ENCODE peak calls at places on chromosomes 12 and 14, in five cellular contexts. O is IMR-90, M is GM13977, Y is tibial artery, E is GM23338. P is an unnamed sample.

GRCh38 chr12:76694369-76694768 is 69.5 kb upstream of the ZDHHC17 start:
- DNase-seq in O (no peak), M (no peak), Y (no peak), E (no peak), P (no peak)

GRCh38 chr12:49560695-49561094 is 7.2 kb downstream of the MCRS1 start:
- DNase-seq in O (no peak), M (no peak), Y (no peak), E (no peak), P (no peak)

GRCh38 chr12:47984331-47984801 is 19.9 kb downstream of the COL2A1 start:
- DNase-seq in O (no peak), M (no peak), Y (no peak), E (no peak), P (no peak)

GRCh38 chr12:12505544-12506501 is 56.8 kb downstream of the DUSP16 start:
- DNase-seq in O (peak), M (peak), Y (no peak), E (no peak), P (peak)

GRCh38 chr12:6819069-6820030 is 2.3 kb upstream of the GPR162 start:
- DNase-seq in O (no peak), M (no peak), Y (no peak), E (no peak), P (no peak)

GRCh38 chr12:110998165-110998564 is 77.8 kb upstream of the MYL2 start:
- DNase-seq in O (no peak), M (no peak), Y (no peak), E (no peak), P (no peak)

GRCh38 chr14:22656945-22657711 is 13.0 kb upstream of the OR6J1 start:
- DNase-seq in O (peak), M (no peak), Y (no peak), E (no peak), P (no peak)

GRCh38 chr12:48032597-48032996 is 28.3 kb upstream of the COL2A1 start:
- DNase-seq in O (peak), M (no peak), Y (no peak), E (no peak), P (no peak)

GRCh38 chr12:15562263-15562662 is 226.9 kb downstream of the EPS8 start:
- DNase-seq in O (no peak), M (no peak), Y (no peak), E (no peak), P (no peak)

GRCh38 chr12:17062296-17063061 is 456.5 kb upstream of the LMO3 start:
- DNase-seq in O (no peak), M (no peak), Y (no peak), E (no peak), P (no peak)

GRCh38 chr14:50363734-50364113 is 33.0 kb downstream of the CDKL1 start:
- DNase-seq in O (peak), M (peak), Y (no peak), E (no peak), P (peak)

GRCh38 chr12:11795910-11796459 is 146.5 kb downstream of the ETV6 start:
- DNase-seq in O (peak), M (no peak), Y (no peak), E (peak), P (no peak)

GRCh38 chr12:56029666-56030293 is 8.9 kb downstream of the IKZF4 start:
- DNase-seq in O (peak), M (peak), Y (no peak), E (peak), P (peak)

GRCh38 chr14:29463727-29464370 is 463.8 kb downstream of the PRKD1 start:
- DNase-seq in O (no peak), M (no peak), Y (no peak), E (peak), P (no peak)

GRCh38 chr14:52314521-52315354 is 626 bp downstream of the PTGER2 start:
- DNase-seq in O (peak), M (peak), Y (no peak), E (peak), P (peak)

GRCh38 chr14:95026851-95027463 is 130.4 kb downstream of the DICER1 start:
- DNase-seq in O (no peak), M (no peak), Y (no peak), E (no peak), P (no peak)

GRCh38 chr12:116177017-116177416 is 100.5 kb downstream of the MED13L start:
- DNase-seq in O (no peak), M (no peak), Y (no peak), E (no peak), P (no peak)

GRCh38 chr14:99807413-99808132 is 14.4 kb downstream of the EML1 start:
- DNase-seq in O (no peak), M (no peak), Y (no peak), E (peak), P (no peak)

GRCh38 chr12:92139634-92140555 is 5.8 kb downstream of the BTG1 start:
- DNase-seq in O (peak), M (no peak), Y (no peak), E (peak), P (no peak)

GRCh38 chr12:31737345-31737744 is 8.5 kb upstream of the AMN1 start:
- DNase-seq in O (no peak), M (no peak), Y (no peak), E (no peak), P (no peak)

GRCh38 chr12:2804390-2805145 is 7.9 kb upstream of the ITFG2 start:
- DNase-seq in O (peak), M (no peak), Y (peak), E (no peak), P (no peak)

GRCh38 chr14:103730490-103731035 is 15.0 kb downstream of the ZFYVE21 start:
- DNase-seq in O (no peak), M (peak), Y (no peak), E (no peak), P (no peak)

GRCh38 chr14:45194964-45195363 is 58.0 kb downstream of the MIS18BP1 start:
- DNase-seq in O (no peak), M (peak), Y (no peak), E (no peak), P (peak)

GRCh38 chr12:54175130-54175963 is 13.4 kb downstream of the SMUG1 start:
- DNase-seq in O (no peak), M (peak), Y (no peak), E (no peak), P (peak)

GRCh38 chr12:120413901-120414695 is 23.8 kb upstream of the COX6A1 start:
- DNase-seq in O (no peak), M (no peak), Y (no peak), E (peak), P (no peak)

GRCh38 chr12:107684029-107684790 is 1.4 kb upstream of the PWP1 start:
- DNase-seq in O (peak), M (no peak), Y (no peak), E (no peak), P (no peak)

GRCh38 chr12:3998968-3999792 is 126.0 kb upstream of the PARP11 start:
- DNase-seq in O (no peak), M (no peak), Y (no peak), E (peak), P (no peak)

GRCh38 chr14:49546766-49547165 is 39.4 kb downstream of the RPS29 start:
- DNase-seq in O (no peak), M (no peak), Y (no peak), E (no peak), P (no peak)

GRCh38 chr14:88232783-88233182 is 90.3 kb downstream of the KCNK10 start:
- DNase-seq in O (no peak), M (no peak), Y (no peak), E (no peak), P (no peak)

GRCh38 chr14:102474934-102475333 is 34.6 kb downstream of the ANKRD9 start:
- DNase-seq in O (peak), M (no peak), Y (no peak), E (no peak), P (no peak)

GRCh38 chr14:79825046-79825521 is 386.2 kb downstream of the DIO2 start:
- DNase-seq in O (peak), M (no peak), Y (peak), E (no peak), P (no peak)

GRCh38 chr12:75744607-75745256 is 233.3 kb upstream of the KRR1 start:
- DNase-seq in O (no peak), M (no peak), Y (no peak), E (peak), P (no peak)

GRCh38 chr14:101927859-101928258 is 36.5 kb upstream of the DYNC1H1 start:
- DNase-seq in O (peak), M (no peak), Y (peak), E (no peak), P (no peak)

DNA sequence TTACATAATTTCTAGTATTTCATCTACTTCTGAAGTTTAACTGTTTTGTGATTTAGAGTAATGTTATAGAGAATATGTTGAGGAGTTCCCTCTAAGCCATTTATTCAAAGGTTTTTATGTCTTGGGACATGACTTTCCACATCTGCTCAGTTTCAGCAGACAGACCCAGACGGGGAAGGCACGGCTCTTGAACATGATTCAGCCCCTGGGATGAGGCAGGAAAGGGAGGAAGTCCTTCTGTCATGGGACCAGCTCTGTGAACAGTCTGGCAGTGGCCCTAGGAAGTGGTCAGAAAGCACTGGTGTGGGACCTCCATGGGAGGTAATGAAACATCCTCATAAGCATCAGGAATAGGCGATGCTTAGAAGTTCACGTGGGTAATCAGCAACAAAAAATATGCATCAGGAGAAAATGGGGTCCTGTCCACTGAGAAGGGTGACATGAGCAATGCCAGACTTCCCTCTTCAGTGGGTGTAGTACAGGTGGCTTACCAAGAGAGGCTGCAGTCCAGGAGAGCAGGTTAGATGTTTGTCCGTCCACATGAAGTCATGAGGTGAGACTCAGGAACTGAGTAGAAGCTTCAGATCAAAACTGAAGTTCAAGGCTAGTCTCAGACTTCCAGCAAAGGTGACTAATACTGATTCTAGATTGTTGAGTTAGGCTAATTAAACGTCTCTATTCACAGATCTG is 248.5 kb downstream of the IPO8 start:
- DNase-seq in O (no peak), M (no peak), Y (no peak), E (no peak), P (no peak)
- TF ChIP-seq CTCF in O (no peak), M (no peak), Y (no peak), E (no peak), P (no peak)

GRCh38 chr12:108689314-108690190 is 41.8 kb downstream of the CORO1C start:
- DNase-seq in O (peak), M (no peak), Y (peak), E (no peak), P (no peak)
- TF ChIP-seq CTCF in O (peak), M (peak), Y (no peak), E (no peak), P (no peak)

DNA sequence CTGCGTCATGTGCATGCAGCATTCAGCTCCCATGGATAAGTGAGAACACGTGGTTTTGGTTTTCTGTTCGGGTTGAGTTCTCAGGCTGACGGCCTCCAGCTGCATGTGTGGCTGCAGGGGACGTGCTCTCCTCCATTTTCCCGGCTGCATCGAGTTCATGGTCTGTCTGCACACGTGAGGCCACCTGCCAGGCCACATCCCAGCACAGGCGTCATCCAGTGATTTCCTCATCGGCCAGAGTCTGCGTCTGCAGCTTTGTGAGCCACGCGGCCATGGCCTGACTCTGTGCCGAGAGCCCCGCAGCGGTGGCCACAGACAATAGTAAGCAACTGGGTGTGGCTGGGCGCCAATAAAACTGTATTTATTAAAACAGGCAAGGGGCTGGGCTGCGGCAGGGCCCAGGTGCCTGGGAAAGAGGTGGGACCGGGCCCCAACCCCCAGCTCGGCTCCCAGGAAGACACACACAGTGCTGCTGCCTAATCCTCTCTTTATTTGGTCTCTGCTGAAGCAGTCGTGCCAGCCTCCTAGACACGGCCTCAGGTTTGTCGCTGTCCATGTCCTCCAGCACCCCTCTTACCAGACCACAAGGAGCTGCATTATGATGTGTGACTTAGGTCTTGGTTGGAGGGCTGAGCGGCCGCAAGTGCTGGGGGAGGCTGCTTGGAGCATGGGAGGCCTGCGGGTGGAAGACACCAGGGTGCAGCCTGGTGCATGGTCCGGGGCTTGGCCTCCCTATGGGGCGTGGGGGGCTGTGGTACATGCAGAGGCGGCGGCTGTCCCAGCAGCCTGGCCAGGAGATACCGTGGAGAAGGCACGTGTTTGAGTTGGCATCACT is 52.0 kb downstream of the NOC4L start:
- DNase-seq in O (no peak), M (no peak), Y (no peak), E (no peak), P (no peak)
- TF ChIP-seq CTCF in O (no peak), M (no peak), Y (no peak), E (no peak), P (no peak)

DNA sequence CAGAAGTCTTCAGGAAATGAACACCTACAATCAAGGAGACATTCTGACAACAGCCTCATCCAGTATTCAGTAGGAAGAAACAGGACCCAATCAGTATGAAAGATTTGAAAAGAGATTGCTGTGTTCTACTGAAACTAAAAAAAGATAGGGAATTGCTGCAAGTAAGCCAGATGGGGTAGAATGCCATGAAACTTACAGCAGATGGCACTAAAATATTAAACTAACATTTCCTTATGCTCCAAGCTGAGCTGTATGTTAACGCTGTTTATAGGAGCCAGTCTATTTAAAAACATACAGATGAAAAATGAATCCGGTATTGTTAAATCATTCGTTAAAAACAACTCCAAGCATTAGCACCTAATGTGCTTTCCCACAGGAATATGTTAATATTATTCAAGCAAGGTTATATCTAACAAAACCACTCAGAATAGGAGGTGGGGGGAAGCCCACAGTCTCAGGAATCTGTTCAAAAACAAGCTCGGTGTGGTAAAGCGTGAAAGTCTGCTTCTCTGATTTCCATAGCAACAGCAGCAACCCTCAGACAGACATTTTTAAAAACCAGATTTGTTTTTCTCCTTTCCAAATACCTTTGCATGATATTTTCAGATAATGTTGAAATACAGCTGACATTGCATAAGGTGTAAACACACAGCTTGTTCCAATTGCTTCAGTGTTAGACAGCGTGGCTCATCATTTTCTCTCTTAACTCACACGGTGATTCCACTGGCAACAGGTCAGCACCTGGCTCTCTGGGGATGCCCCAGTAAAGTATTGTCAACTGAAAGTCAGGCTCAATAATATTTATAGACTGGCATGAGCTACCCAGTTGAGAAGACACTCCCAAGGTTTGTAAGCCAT is 131.4 kb upstream of the CCDC175 start:
- DNase-seq in O (no peak), M (no peak), Y (no peak), E (no peak), P (no peak)
- TF ChIP-seq CTCF in O (no peak), M (no peak), Y (peak), E (no peak), P (no peak)

GRCh38 chr14:64993263-64993662 is 6.6 kb downstream of the FNTB start:
- DNase-seq in O (no peak), M (no peak), Y (no peak), E (no peak), P (no peak)
- TF ChIP-seq CTCF in O (no peak), M (no peak), Y (no peak), E (no peak), P (no peak)

P was measured in GM10248.